ENCODE peak calls at places on chromosomes 6 and 20, in six cellular contexts. X is ACHN; C is stimulated activated CD4-positive, alpha-beta T cell treated with anti-CD3 and anti-CD28 coated beads, Interleukin-4, amount 100 ng/mL, for 1 hour; G is endothelial cell; U is MG63; F is GM04503. I is an unnamed sample.

GRCh38 chr20:5448449-5449118 is 131.8 kb upstream of the PROKR2 start:
- DNase-seq in C (peak), U (peak), F (peak), G (peak), X (peak), I (peak)

GRCh38 chr20:39358052-39358451 is 395.9 kb downstream of the DHX35 start:
- DNase-seq in F (no peak), X (no peak), G (no peak), U (no peak), C (no peak), I (no peak)

GRCh38 chr6:163122365-163122764 is 292.2 kb upstream of the QKI start:
- DNase-seq in U (no peak), F (no peak), C (no peak), G (no peak), X (no peak), I (no peak)

GRCh38 chr20:36525620-36526365 is 15.5 kb upstream of the MYL9 start:
- DNase-seq in F (no peak), C (no peak), G (no peak), X (no peak), U (no peak), I (no peak)

GRCh38 chr20:37706298-37706697 is 12.5 kb downstream of the CTNNBL1 start:
- DNase-seq in X (no peak), G (no peak), C (no peak), F (no peak), U (no peak), I (no peak)

GRCh38 chr6:10555625-10556309 is 34.6 kb downstream of the GCNT2 start:
- DNase-seq in F (no peak), G (peak), C (no peak), X (no peak), U (peak), I (peak)

GRCh38 chr6:1781152-1781848 is 171.6 kb downstream of the FOXC1 start:
- DNase-seq in G (no peak), C (no peak), X (no peak), U (no peak), F (no peak), I (peak)

GRCh38 chr20:19565721-19566120 is 192.3 kb upstream of the RIN2 start:
- DNase-seq in F (no peak), U (no peak), C (no peak), G (no peak), X (no peak), I (no peak)

GRCh38 chr6:24972551-24972950 is 36.8 kb upstream of the RIPOR2 start:
- DNase-seq in F (no peak), C (no peak), G (no peak), U (no peak), X (no peak), I (no peak)

GRCh38 chr20:57707849-57708693 is 1.7 kb downstream of the PMEPA1 start:
- DNase-seq in U (no peak), F (no peak), G (no peak), X (no peak), C (no peak), I (no peak)

GRCh38 chr20:44017905-44018683 is 103.4 kb downstream of the TOX2 start:
- DNase-seq in C (no peak), X (peak), F (peak), G (no peak), U (peak), I (peak)

GRCh38 chr20:31837896-31838397 is 7.5 kb downstream of the FOXS1 start:
- DNase-seq in G (no peak), X (peak), C (no peak), U (peak), F (no peak), I (peak)

GRCh38 chr6:150932976-150933375 is 67.5 kb downstream of the MTHFD1L start:
- DNase-seq in G (no peak), F (peak), C (no peak), X (no peak), U (no peak), I (no peak)

GRCh38 chr6:160519603-160520042 is 144.5 kb downstream of the LPA start:
- DNase-seq in C (no peak), X (no peak), U (no peak), G (no peak), F (no peak), I (no peak)

GRCh38 chr6:44493593-44493992 is 106.1 kb downstream of the CDC5L start:
- DNase-seq in X (no peak), C (no peak), G (no peak), U (no peak), F (no peak), I (no peak)

GRCh38 chr6:151716446-151717047 is 90.9 kb upstream of the ESR1 start:
- DNase-seq in G (peak), F (no peak), C (no peak), U (no peak), X (no peak), I (peak)

GRCh38 chr6:33787954-33788693 is 806 bp downstream of the LEMD2 start:
- DNase-seq in U (peak), C (peak), X (peak), F (no peak), G (peak), I (peak)

GRCh38 chr6:165118736-165119135 is 190.7 kb downstream of the C6orf118 start:
- DNase-seq in U (no peak), X (no peak), F (no peak), G (no peak), C (no peak), I (no peak)

GRCh38 chr20:19668406-19668805 is 89.7 kb upstream of the RIN2 start:
- DNase-seq in X (no peak), C (no peak), G (no peak), U (no peak), F (no peak), I (no peak)

I was measured in ELR.